ENCODE peak calls at places on chromosomes 2 and 18, in seven cellular contexts. Q, B, D, F, G, P and X are unnamed samples.

GRCh38 chr2:217972037-217972436 is 30.8 kb downstream of the TNS1 start:
- DNase-seq in Q (no peak), B (no peak), D (no peak), F (no peak), G (no peak), P (no peak), X (no peak)

GRCh38 chr2:105962221-105962620 is 217.5 kb downstream of the NCK2 start:
- DNase-seq in Q (no peak), B (no peak), D (no peak), F (no peak), G (no peak), P (no peak), X (no peak)

GRCh38 chr2:198293281-198293680 is 488.9 kb downstream of the PLCL1 start:
- DNase-seq in Q (no peak), B (no peak), D (no peak), F (no peak), G (no peak), P (no peak), X (no peak)

GRCh38 chr2:81589406-81589805 is 1284.9 kb upstream of the LRRTM1 start:
- DNase-seq in Q (no peak), B (no peak), D (no peak), F (no peak), G (no peak), P (no peak), X (no peak)

GRCh38 chr2:7905756-7906155 is 776.1 kb upstream of the ID2 start:
- DNase-seq in Q (no peak), B (no peak), D (no peak), F (no peak), G (peak), P (no peak), X (no peak)

GRCh38 chr18:11019295-11019694 is 130.1 kb downstream of the PIEZO2 start:
- DNase-seq in Q (no peak), B (no peak), D (no peak), F (no peak), G (no peak), P (no peak), X (no peak)

GRCh38 chr18:54713386-54713785 is 114.9 kb upstream of the RAB27B start:
- DNase-seq in Q (no peak), B (no peak), D (no peak), F (no peak), G (no peak), P (no peak), X (no peak)

GRCh38 chr2:240435457-240435954 is at the start of gene GPC1:
- DNase-seq in Q (peak), B (peak), D (peak), F (peak), G (peak), P (peak), X (peak)

GRCh38 chr18:7945882-7946281 is 378.8 kb downstream of the PTPRM start:
- DNase-seq in Q (no peak), B (peak), D (no peak), F (peak), G (no peak), P (peak), X (peak)

GRCh38 chr18:23228102-23229051 is 93.1 kb downstream of the CABLES1 start:
- DNase-seq in Q (no peak), B (no peak), D (no peak), F (peak), G (peak), P (peak), X (peak)